ENCODE peak calls at places on chromosomes 16 and 17, in nine cellular contexts. R is sigmoid colon, C is mammary epithelial cell, I is fibroblast of the aortic adventitia, W is NB4, B is tibial nerve, Z is dorsolateral prefrontal cortex, N is cardiac muscle cell, S is BE2C. O is an unnamed sample.
A peak's percentile ranks its signal among the peaks of the same experiment; 100 is the strongest.

GRCh38 chr16:86511317-86512161 is 1.2 kb downstream of the FOXF1 start:
- DNase-seq in R (peak; percentile 74), I (no peak), B (no peak), C (no peak), W (no peak), N (no peak), S (no peak), Z (no peak), O (no peak)

GRCh38 chr16:72997141-72997542 is 50.8 kb downstream of the ZFHX3 start:
- DNase-seq in C (peak; percentile 54), I (peak; percentile 39), Z (no peak), W (peak; percentile 96), R (no peak), N (no peak), S (no peak), B (no peak), O (no peak)

GRCh38 chr17:65660947-65661346 is 99.5 kb upstream of the AXIN2 start:
- DNase-seq in N (no peak), B (no peak), I (peak; percentile 64), Z (no peak), C (no peak), W (peak; percentile 1), R (no peak), S (no peak), O (no peak)

GRCh38 chr17:17874478-17874877 is 37.7 kb upstream of the SREBF1 start:
- DNase-seq in W (no peak), B (no peak), S (no peak), N (no peak), Z (no peak), R (no peak), C (peak; percentile 88), I (peak; percentile 51), O (no peak)

GRCh38 chr17:77693776-77694175 is 264.7 kb upstream of the TNRC6C start:
- DNase-seq in N (no peak), C (no peak), W (no peak), B (no peak), R (no peak), Z (no peak), S (no peak), I (no peak), O (peak; percentile 44)

GRCh38 chr16:1772362-1772907 is at the start of gene EME2:
- DNase-seq in I (no peak), S (no peak), Z (peak; percentile 27), W (peak; percentile 63), N (no peak), B (no peak), C (peak; percentile 55), R (no peak), O (no peak)

GRCh38 chr17:4551141-4551540 is 4.0 kb downstream of the MYBBP1A start:
- DNase-seq in W (peak; percentile 45), Z (no peak), N (no peak), B (no peak), C (no peak), S (no peak), I (no peak), R (no peak), O (no peak)

GRCh38 chr16:82451449-82451848 is 175.3 kb upstream of the CDH13 start:
- DNase-seq in Z (no peak), I (no peak), B (no peak), C (no peak), S (no peak), R (no peak), W (no peak), N (no peak), O (no peak)

GRCh38 chr17:15513859-15514446 is 46.5 kb upstream of the CDRT4 start:
- DNase-seq in I (peak; percentile 10), R (no peak), Z (no peak), B (no peak), N (no peak), W (no peak), C (no peak), S (no peak), O (no peak)

GRCh38 chr17:51050291-51051033 is 70.2 kb downstream of the SPAG9 start:
- DNase-seq in Z (no peak), R (no peak), I (no peak), W (no peak), S (no peak), N (no peak), B (no peak), C (peak; percentile 87), O (no peak)

GRCh38 chr16:23694707-23695373 is 16.2 kb downstream of the PLK1 start:
- DNase-seq in W (no peak), Z (no peak), N (peak; percentile 61), I (peak; percentile 28), C (no peak), S (peak; percentile 53), R (no peak), B (no peak), O (no peak)

GRCh38 chr17:49031965-49032928 is 35.1 kb downstream of the IGF2BP1 start:
- DNase-seq in R (no peak), S (peak; percentile 60), I (peak; percentile 88), Z (peak; percentile 21), B (no peak), W (peak; percentile 82), N (peak; percentile 85), C (peak; percentile 59), O (no peak)

GRCh38 chr16:17359778-17360177 is 111.0 kb downstream of the XYLT1 start:
- DNase-seq in N (no peak), Z (peak; percentile 48), I (peak; percentile 48), S (no peak), W (peak; percentile 94), C (peak; percentile 60), B (no peak), R (no peak), O (no peak)

GRCh38 chr16:30903002-30903401 is 6.6 kb downstream of the CTF1 start:
- DNase-seq in I (no peak), B (no peak), Z (no peak), W (peak; percentile 47), C (no peak), N (no peak), S (no peak), R (no peak), O (no peak)

DNA sequence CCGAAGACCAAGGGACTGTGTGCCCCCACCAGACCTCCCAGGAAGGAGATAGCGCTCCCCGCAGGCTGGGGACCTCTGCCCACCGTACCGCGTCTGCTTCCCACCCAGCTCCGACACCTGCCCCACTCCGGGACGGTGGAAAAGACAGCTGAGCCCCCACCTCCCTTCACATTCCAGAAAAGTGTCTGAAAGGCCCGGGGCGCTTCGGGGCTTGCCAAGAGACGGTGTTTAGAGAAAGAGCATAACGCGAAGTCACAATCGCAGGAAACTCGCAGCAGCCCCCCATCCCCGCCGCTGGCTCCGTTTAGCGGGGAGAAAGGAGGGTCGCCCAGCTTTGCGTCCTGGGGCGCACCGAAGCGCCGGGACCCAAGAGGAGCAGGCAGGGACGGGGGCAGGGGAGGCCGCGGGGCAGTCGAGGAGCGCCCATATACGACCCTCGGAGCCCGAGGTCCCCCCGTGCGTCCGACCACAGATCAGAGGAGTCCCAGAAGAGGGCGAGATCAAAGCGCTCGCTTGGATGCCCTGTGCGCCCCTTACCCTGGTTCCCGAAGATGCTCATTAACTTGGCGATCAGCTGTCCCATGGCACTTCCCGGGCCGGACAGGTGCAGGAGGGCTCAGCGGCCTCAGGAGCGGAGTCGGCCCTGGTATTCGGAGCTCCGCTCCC is 650 bp downstream of the ARL5C start:
- DNase-seq in Z (no peak), W (no peak), B (no peak), C (no peak), I (no peak), R (no peak), S (no peak), N (peak; percentile 35), O (no peak)
- TF ChIP-seq CTCF in Z (no peak), W (no peak), B (no peak), C (no peak), I (no peak), R (no peak), S (no peak), N (no peak), O (no peak)

GRCh38 chr17:63082273-63082861 is 116.3 kb downstream of the TANC2 start:
- DNase-seq in S (no peak), W (peak; percentile 17), N (no peak), I (peak; percentile 82), B (no peak), R (no peak), C (peak; percentile 5), Z (no peak), O (no peak)
- TF ChIP-seq CTCF in S (peak; percentile 57), W (peak; percentile 10), N (peak; percentile 51), I (peak; percentile 62), B (peak; percentile 13), R (no peak), C (peak; percentile 31), Z (peak; percentile 55), O (peak; percentile 87)

DNA sequence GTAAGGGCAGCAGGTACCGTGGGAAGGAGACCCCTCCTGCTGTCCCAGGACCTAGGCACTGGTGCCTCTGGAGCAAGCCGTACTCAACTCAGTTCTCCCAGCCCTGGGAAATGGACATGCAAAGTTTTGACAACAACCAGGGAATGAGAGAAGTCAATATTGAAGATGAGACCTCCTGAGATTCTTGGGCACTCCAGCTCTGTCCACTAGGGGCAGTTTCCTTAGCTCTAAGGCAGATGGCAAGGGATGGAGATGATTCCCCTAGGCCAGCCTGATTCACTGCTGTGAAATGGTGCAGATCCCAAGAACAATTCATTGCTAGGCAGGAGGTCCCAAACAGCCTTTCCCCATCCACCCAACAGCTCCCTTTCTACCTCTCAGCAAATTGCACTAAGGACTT is 20.6 kb upstream of the SDR42E2 start:
- DNase-seq in B (no peak), N (no peak), R (no peak), W (peak; percentile 39), Z (no peak), S (peak; percentile 24), C (peak; percentile 13), I (peak; percentile 12), O (no peak)
- TF ChIP-seq CTCF in B (no peak), N (peak; percentile 56), R (no peak), W (peak; percentile 72), Z (no peak), S (peak; percentile 67), C (peak; percentile 64), I (peak; percentile 48), O (peak; percentile 50)

DNA sequence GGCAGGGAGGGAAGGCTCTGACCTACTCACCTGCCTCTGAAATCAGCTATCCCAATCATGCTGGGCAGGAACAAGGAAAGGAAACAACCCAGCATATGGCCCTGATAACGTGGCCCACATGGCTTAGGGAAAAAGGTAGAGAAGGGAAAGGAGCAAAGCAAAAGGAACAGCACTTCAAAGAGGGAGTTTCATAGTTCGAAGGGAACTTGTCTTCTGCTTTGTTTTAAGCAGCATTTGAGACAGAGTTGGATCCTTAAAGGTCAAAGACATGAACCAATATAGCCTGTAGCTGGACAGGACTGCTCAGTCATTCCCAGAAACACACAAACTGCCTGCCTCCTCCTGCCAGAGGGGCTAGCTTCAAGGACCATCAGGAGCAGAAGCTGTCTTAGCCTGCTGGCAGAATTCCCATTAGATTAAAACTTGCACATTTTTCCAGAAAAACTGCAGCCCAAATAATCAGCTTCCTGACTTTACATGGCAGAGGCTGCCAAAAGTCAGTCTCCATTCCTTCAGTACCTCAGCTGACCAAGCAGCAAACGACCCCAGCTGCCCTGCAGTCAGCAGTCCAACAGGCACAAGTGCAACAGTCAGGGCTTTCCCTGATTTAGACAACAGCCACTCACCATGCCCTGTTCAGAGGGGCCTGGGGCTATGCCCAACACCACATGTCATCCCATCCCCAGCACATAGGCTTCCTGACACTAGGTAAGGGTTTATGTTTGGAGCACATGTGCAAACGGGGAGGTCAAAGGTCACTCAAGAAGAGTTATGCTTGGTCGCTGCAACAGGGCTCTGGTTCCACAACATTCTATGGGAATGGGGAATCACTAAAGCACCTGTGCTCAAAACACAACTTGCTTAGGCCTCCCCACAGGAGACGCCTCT is 32.5 kb downstream of the RANBP10 start:
- DNase-seq in S (no peak), I (peak; percentile 58), B (no peak), Z (no peak), N (no peak), R (no peak), C (no peak), W (no peak), O (no peak)
- TF ChIP-seq CTCF in S (no peak), I (no peak), B (no peak), Z (no peak), N (no peak), R (no peak), C (no peak), W (no peak), O (no peak)

O was measured in chondrocyte.